ENCODE peak calls at places on chromosomes 1 and 21, in nine cellular contexts. One of them, this sample, is unnamed.

GRCh38 chr21:38817371-38818335 is 11.9 kb downstream of the ETS2 start:
- DNase-seq in iPS DF 6.9: no peak
- DNase-seq in tibial artery: no peak
- DNase-seq in Peyer's patch: no peak
- DNase-seq in germinal center: no peak
- DNase-seq in choroid plexus epithelial cell: peak
- DNase-seq in DMS 273 treated with DMSO at 0.1 percent for 48 hours: no peak
- DNase-seq in HTR-8/SVneo: no peak
- DNase-seq in psoas muscle: no peak
- DNase-seq in this sample: no peak

GRCh38 chr1:31583995-31584868 is 7.9 kb downstream of the TINAGL1 start:
- DNase-seq in iPS DF 6.9: no peak
- DNase-seq in tibial artery: peak
- DNase-seq in Peyer's patch: no peak
- DNase-seq in germinal center: no peak
- DNase-seq in choroid plexus epithelial cell: peak
- DNase-seq in DMS 273 treated with DMSO at 0.1 percent for 48 hours: no peak
- DNase-seq in HTR-8/SVneo: peak
- DNase-seq in psoas muscle: peak
- DNase-seq in this sample: no peak

GRCh38 chr1:200234938-200235337 is 174.9 kb downstream of the ZNF281 start:
- DNase-seq in iPS DF 6.9: no peak
- DNase-seq in tibial artery: no peak
- DNase-seq in Peyer's patch: no peak
- DNase-seq in germinal center: no peak
- DNase-seq in choroid plexus epithelial cell: no peak
- DNase-seq in DMS 273 treated with DMSO at 0.1 percent for 48 hours: no peak
- DNase-seq in HTR-8/SVneo: no peak
- DNase-seq in psoas muscle: no peak
- DNase-seq in this sample: no peak

GRCh38 chr1:177256153-177256814 is 85.5 kb downstream of the BRINP2 start:
- DNase-seq in iPS DF 6.9: peak
- DNase-seq in tibial artery: peak
- DNase-seq in Peyer's patch: peak
- DNase-seq in germinal center: peak
- DNase-seq in choroid plexus epithelial cell: peak
- DNase-seq in DMS 273 treated with DMSO at 0.1 percent for 48 hours: no peak
- DNase-seq in HTR-8/SVneo: peak
- DNase-seq in psoas muscle: peak
- DNase-seq in this sample: no peak

GRCh38 chr1:25750923-25751605 is 48.9 kb upstream of the SELENON start:
- DNase-seq in iPS DF 6.9: no peak
- DNase-seq in tibial artery: no peak
- DNase-seq in Peyer's patch: no peak
- DNase-seq in germinal center: no peak
- DNase-seq in choroid plexus epithelial cell: no peak
- DNase-seq in DMS 273 treated with DMSO at 0.1 percent for 48 hours: no peak
- DNase-seq in HTR-8/SVneo: no peak
- DNase-seq in psoas muscle: no peak
- DNase-seq in this sample: no peak

GRCh38 chr1:9767964-9768668 is 55.6 kb downstream of the CLSTN1 start:
- DNase-seq in iPS DF 6.9: no peak
- DNase-seq in tibial artery: no peak
- DNase-seq in Peyer's patch: peak
- DNase-seq in germinal center: no peak
- DNase-seq in choroid plexus epithelial cell: no peak
- DNase-seq in DMS 273 treated with DMSO at 0.1 percent for 48 hours: no peak
- DNase-seq in HTR-8/SVneo: no peak
- DNase-seq in psoas muscle: no peak
- DNase-seq in this sample: no peak

GRCh38 chr1:215517441-215517891 is 49.6 kb upstream of the KCTD3 start:
- DNase-seq in iPS DF 6.9: no peak
- DNase-seq in tibial artery: no peak
- DNase-seq in Peyer's patch: no peak
- DNase-seq in germinal center: no peak
- DNase-seq in choroid plexus epithelial cell: peak
- DNase-seq in DMS 273 treated with DMSO at 0.1 percent for 48 hours: peak
- DNase-seq in HTR-8/SVneo: peak
- DNase-seq in psoas muscle: no peak
- DNase-seq in this sample: peak

GRCh38 chr1:166974647-166975345 is 544 bp downstream of the ILDR2 start:
- DNase-seq in iPS DF 6.9: no peak
- DNase-seq in tibial artery: no peak
- DNase-seq in Peyer's patch: no peak
- DNase-seq in germinal center: peak
- DNase-seq in choroid plexus epithelial cell: no peak
- DNase-seq in DMS 273 treated with DMSO at 0.1 percent for 48 hours: no peak
- DNase-seq in HTR-8/SVneo: no peak
- DNase-seq in psoas muscle: no peak
- DNase-seq in this sample: no peak

GRCh38 chr1:85933901-85934300 is 222.7 kb downstream of the COL24A1 start:
- DNase-seq in iPS DF 6.9: no peak
- DNase-seq in tibial artery: peak
- DNase-seq in Peyer's patch: no peak
- DNase-seq in germinal center: no peak
- DNase-seq in choroid plexus epithelial cell: no peak
- DNase-seq in DMS 273 treated with DMSO at 0.1 percent for 48 hours: no peak
- DNase-seq in HTR-8/SVneo: no peak
- DNase-seq in psoas muscle: no peak
- DNase-seq in this sample: peak

GRCh38 chr21:45200031-45200430 is 87.7 kb downstream of the POFUT2 start:
- DNase-seq in iPS DF 6.9: no peak
- DNase-seq in tibial artery: no peak
- DNase-seq in Peyer's patch: no peak
- DNase-seq in germinal center: no peak
- DNase-seq in choroid plexus epithelial cell: no peak
- DNase-seq in DMS 273 treated with DMSO at 0.1 percent for 48 hours: no peak
- DNase-seq in HTR-8/SVneo: no peak
- DNase-seq in psoas muscle: no peak
- DNase-seq in this sample: no peak

GRCh38 chr1:61278966-61279365 is 196.6 kb downstream of the NFIA start:
- DNase-seq in iPS DF 6.9: no peak
- DNase-seq in tibial artery: no peak
- DNase-seq in Peyer's patch: no peak
- DNase-seq in germinal center: no peak
- DNase-seq in choroid plexus epithelial cell: no peak
- DNase-seq in DMS 273 treated with DMSO at 0.1 percent for 48 hours: no peak
- DNase-seq in HTR-8/SVneo: no peak
- DNase-seq in psoas muscle: no peak
- DNase-seq in this sample: no peak

GRCh38 chr1:183926978-183927377 is 110.5 kb downstream of the COLGALT2 start:
- DNase-seq in iPS DF 6.9: no peak
- DNase-seq in tibial artery: no peak
- DNase-seq in Peyer's patch: no peak
- DNase-seq in germinal center: no peak
- DNase-seq in choroid plexus epithelial cell: peak
- DNase-seq in DMS 273 treated with DMSO at 0.1 percent for 48 hours: no peak
- DNase-seq in HTR-8/SVneo: no peak
- DNase-seq in psoas muscle: no peak
- DNase-seq in this sample: no peak

GRCh38 chr1:193753038-193753756 is 566.8 kb upstream of the B3GALT2 start:
- DNase-seq in iPS DF 6.9: no peak
- DNase-seq in tibial artery: no peak
- DNase-seq in Peyer's patch: no peak
- DNase-seq in germinal center: no peak
- DNase-seq in choroid plexus epithelial cell: peak
- DNase-seq in DMS 273 treated with DMSO at 0.1 percent for 48 hours: no peak
- DNase-seq in HTR-8/SVneo: no peak
- DNase-seq in psoas muscle: no peak
- DNase-seq in this sample: no peak

GRCh38 chr1:111719561-111720239 is 19.5 kb downstream of the INKA2 start:
- DNase-seq in iPS DF 6.9: no peak
- DNase-seq in tibial artery: no peak
- DNase-seq in Peyer's patch: no peak
- DNase-seq in germinal center: no peak
- DNase-seq in choroid plexus epithelial cell: no peak
- DNase-seq in DMS 273 treated with DMSO at 0.1 percent for 48 hours: no peak
- DNase-seq in HTR-8/SVneo: no peak
- DNase-seq in psoas muscle: peak
- DNase-seq in this sample: no peak

This sample was measured in AG04449.